ENCODE peak calls at places on chromosomes 3 and 15, in nine cellular contexts. U is mesendoderm, N is breast epithelium, K is fibroblast of lung, X is psoas muscle, C is HCT116, R is PC-3, M is small intestine, H is heart left ventricle. G is an unnamed sample.

GRCh38 chr3:48427630-48427962 is 2.3 kb downstream of the PLXNB1 start:
- DNase-seq in U (no peak), M (peak; percentile 21), H (peak; percentile 50), R (no peak), K (no peak), C (no peak), N (no peak), X (no peak), G (no peak)

GRCh38 chr3:93973160-93974126 is at the start of gene PROS1:
- DNase-seq in C (peak; percentile 29), M (peak; percentile 66), H (peak; percentile 93), K (peak; percentile 79), U (peak; percentile 95), R (peak; percentile 68), X (peak; percentile 84), N (peak; percentile 61), G (no peak)

GRCh38 chr15:41695750-41696436 is 35.7 kb downstream of the MGA start:
- DNase-seq in C (peak; percentile 24), U (peak; percentile 37), X (no peak), K (peak; percentile 23), R (peak; percentile 68), H (no peak), N (no peak), M (peak; percentile 38), G (no peak)

GRCh38 chr3:148902173-148902791 is 37.2 kb downstream of the CPA3 start:
- DNase-seq in X (no peak), N (no peak), M (no peak), H (no peak), K (peak; percentile 72), C (no peak), U (no peak), R (peak; percentile 39), G (no peak)

GRCh38 chr15:57865294-57865693 is 158.8 kb downstream of the POLR2M start:
- DNase-seq in N (no peak), R (peak; percentile 17), K (no peak), H (no peak), C (no peak), X (no peak), U (peak; percentile 38), M (no peak), G (no peak)

GRCh38 chr3:101533603-101533968 is 20.6 kb upstream of the SENP7 start:
- DNase-seq in M (no peak), R (peak; percentile 10), N (no peak), U (no peak), C (no peak), X (no peak), K (peak; percentile 68), H (no peak), G (no peak)

GRCh38 chr3:12303532-12303931 is 14.7 kb downstream of the PPARG start:
- DNase-seq in H (no peak), X (no peak), K (peak; percentile 96), C (no peak), R (peak; percentile 55), M (no peak), N (no peak), U (no peak), G (no peak)

GRCh38 chr3:154829979-154830378 is 250.1 kb upstream of the MME start:
- DNase-seq in U (no peak), K (no peak), H (no peak), R (no peak), C (no peak), N (no peak), M (no peak), X (no peak), G (no peak)

GRCh38 chr3:189277711-189278110 is 105.9 kb downstream of the TPRG1 start:
- DNase-seq in R (peak; percentile 15), M (no peak), K (peak; percentile 22), C (no peak), N (no peak), H (no peak), U (no peak), X (no peak), G (no peak)

GRCh38 chr15:67792250-67792942 is 32.9 kb upstream of the SKOR1 start:
- DNase-seq in N (no peak), X (no peak), U (no peak), H (no peak), M (no peak), R (peak; percentile 75), K (peak; percentile 23), C (no peak), G (no peak)

GRCh38 chr3:133413166-133414020 is 13.5 kb downstream of the BFSP2 start:
- DNase-seq in R (no peak), M (peak; percentile 4), H (no peak), C (no peak), U (peak; percentile 43), K (no peak), N (no peak), X (no peak), G (no peak)
- H3K4me3 ChIP-seq in R (no peak overlapping the region), M (no peak overlapping the region), H (peak overlapping the region; percentile 0), C (no peak overlapping the region), U (no peak overlapping the region), K (no peak overlapping the region), N (peak overlapping the region; percentile 36), X (peak overlapping the region; percentile 31), G (peak overlapping the region; percentile 33)

GRCh38 chr15:65391732-65392131 is 13.9 kb upstream of the IGDCC3 start:
- DNase-seq in N (no peak), H (no peak), C (no peak), U (no peak), X (no peak), K (no peak), R (no peak), M (no peak), G (no peak)
- H3K36me3 ChIP-seq in N (no peaks in the 10 kb centered on the region), H (no peaks in the 10 kb centered on the region), C (no peaks in the 10 kb centered on the region), U (no peaks in the 10 kb centered on the region), X (peaks cover 87% of the 10 kb centered on the region), K (no peaks in the 10 kb centered on the region), R (no peaks in the 10 kb centered on the region), M (no peaks in the 10 kb centered on the region), G (no peaks in the 10 kb centered on the region)

GRCh38 chr15:90004671-90005070 is 3.5 kb downstream of the ZNF710 start:
- DNase-seq in K (peak; percentile 97), M (peak; percentile 53), N (no peak), C (no peak), H (no peak), U (no peak), X (peak; percentile 56), R (peak; percentile 87), G (no peak)
- H3K4me3 ChIP-seq in K (peak overlapping the region; percentile 9), M (no peak overlapping the region), N (peak overlapping the region; percentile 1), C (no peak overlapping the region), H (no peak overlapping the region), U (no peak overlapping the region), X (no peak overlapping the region), R (peak overlapping the region; percentile 38), G (no peak overlapping the region)

DNA sequence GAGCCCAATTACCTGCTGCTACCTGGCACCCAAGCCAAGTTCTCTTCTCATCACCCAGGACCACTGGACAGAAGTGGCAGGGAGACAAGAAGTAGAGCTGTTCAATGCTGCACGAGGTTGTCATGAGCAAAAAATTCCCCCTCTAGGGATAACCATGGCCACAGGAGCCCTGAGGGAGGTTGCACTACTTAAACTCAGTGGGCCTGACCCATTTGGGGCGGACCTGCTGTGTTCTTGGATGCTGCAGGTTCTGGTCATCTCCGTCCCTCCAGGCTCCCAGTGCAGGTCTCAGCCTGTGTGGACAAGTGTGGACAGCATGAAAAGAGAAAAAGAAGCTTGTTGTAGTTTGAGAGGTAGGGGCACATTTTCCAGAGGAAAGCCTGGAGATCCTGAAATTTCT is 26.1 kb upstream of the MANF start:
- DNase-seq in H (no peak), K (no peak), C (no peak), R (no peak), X (no peak), U (no peak), N (no peak), M (no peak), G (no peak)
- H3K36me3 ChIP-seq in H (no peaks in the 10 kb centered on the region), K (no peaks in the 10 kb centered on the region), C (no peaks in the 10 kb centered on the region), R (no peaks in the 10 kb centered on the region), X (no peaks in the 10 kb centered on the region), U (no peaks in the 10 kb centered on the region), N (no peaks in the 10 kb centered on the region), M (no peaks in the 10 kb centered on the region), G (no peaks in the 10 kb centered on the region)

GRCh38 chr15:70635895-70636294 is 127.5 kb downstream of the UACA start:
- DNase-seq in U (no peak), C (no peak), X (no peak), K (no peak), M (no peak), N (no peak), H (no peak), R (no peak), G (no peak)

GRCh38 chr15:70632079-70632850 is 131.1 kb downstream of the UACA start:
- DNase-seq in N (no peak), C (no peak), R (peak; percentile 72), M (peak; percentile 51), U (no peak), X (no peak), K (peak; percentile 65), H (no peak), G (no peak)

GRCh38 chr15:70632981-70633380 is 130.4 kb downstream of the UACA start:
- DNase-seq in M (peak; percentile 54), R (peak; percentile 88), X (no peak), K (peak; percentile 25), N (no peak), U (no peak), C (no peak), H (no peak), G (no peak)

GRCh38 chr15:70633394-70633793 is 130.0 kb downstream of the UACA start:
- DNase-seq in M (no peak), H (peak; percentile 27), U (peak; percentile 26), N (no peak), C (no peak), R (peak; percentile 7), X (no peak), K (peak; percentile 31), G (no peak)

GRCh38 chr15:70636540-70637165 is 126.7 kb downstream of the UACA start:
- DNase-seq in N (no peak), U (peak; percentile 51), R (peak; percentile 52), X (no peak), H (no peak), C (peak; percentile 16), M (no peak), K (peak; percentile 28), G (no peak)
- H3K4me3 ChIP-seq in N (no peak overlapping the region), U (no peak overlapping the region), R (no peak overlapping the region), X (no peak overlapping the region), H (no peak overlapping the region), C (no peak overlapping the region), M (no peak overlapping the region), K (no peak overlapping the region), G (no peak overlapping the region)

DNA sequence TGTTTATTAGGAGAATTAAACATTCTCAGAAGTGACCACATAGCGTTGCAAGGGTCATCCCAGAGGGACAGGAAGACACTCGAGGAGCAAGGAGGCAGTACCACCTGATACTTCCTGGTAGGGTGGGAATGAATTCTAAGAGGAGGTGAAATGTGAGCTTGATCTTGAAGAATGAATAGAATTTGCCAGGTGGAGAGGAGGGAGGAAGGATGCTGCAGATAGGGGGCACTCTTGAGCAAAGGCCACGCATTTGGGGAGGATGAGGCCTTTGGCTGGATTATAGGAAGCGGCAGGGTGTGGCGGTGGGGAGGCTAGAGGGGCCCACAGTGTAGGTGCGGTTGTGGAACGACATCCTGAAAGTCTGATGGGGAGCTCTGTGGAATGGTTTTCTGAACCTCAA is 33.5 kb downstream of the CHCHD6 start:
- DNase-seq in N (no peak), R (no peak), M (no peak), C (no peak), K (no peak), H (no peak), U (no peak), X (no peak), G (no peak)
- H3K36me3 ChIP-seq in N (no peaks in the 10 kb centered on the region), R (peaks cover 3% of the 10 kb centered on the region), M (no peaks in the 10 kb centered on the region), C (no peaks in the 10 kb centered on the region), K (no peaks in the 10 kb centered on the region), H (peaks cover 4% of the 10 kb centered on the region), U (no peaks in the 10 kb centered on the region), X (peaks cover 24% of the 10 kb centered on the region), G (no peaks in the 10 kb centered on the region)

G was measured in vagina.